ENCODE peak calls at places on chromosome 2, in nine cellular contexts. Q is kidney glomerular epithelial cell; K is activated CD4-positive, CD25-positive, alpha-beta regulatory T cell; P is iris pigment epithelial cell; H is activated naive CD8-positive, alpha-beta T cell treated with anti-CD3 and anti-CD28 coated beads for 36 hours; I is NAMALWA; D is globus pallidus; M is stimulated activated CD4-positive, alpha-beta T cell treated with anti-CD3 and anti-CD28 coated beads, Interleukin-15, amount 100 ng/mL, for 24 hours; C is nephron progenitor cell. Z is an unnamed sample.
A peak's percentile ranks its signal among the peaks of the same experiment; 100 is the strongest.

GRCh38 chr2:172667926-172668325 is 67.7 kb upstream of the RAPGEF4 start:
- DNase-seq in H (no peak), I (no peak), M (no peak), K (no peak), P (no peak), Q (peak; percentile 19), C (no peak), D (no peak), Z (no peak)

GRCh38 chr2:187994464-187995331 is 297.0 kb upstream of the GULP1 start:
- DNase-seq in M (no peak), K (no peak), I (peak; percentile 51), D (peak; percentile 49), P (no peak), Q (peak; percentile 5), C (no peak), H (no peak), Z (peak; percentile 10)

GRCh38 chr2:85648619-85649018 is 19.4 kb downstream of the SFTPB start:
- DNase-seq in P (peak; percentile 75), K (no peak), M (no peak), H (no peak), D (no peak), Q (no peak), C (no peak), I (peak; percentile 65), Z (no peak)

GRCh38 chr2:15845294-15845693 is 95.1 kb upstream of the MYCN start:
- DNase-seq in H (no peak), C (no peak), M (no peak), K (no peak), Q (no peak), I (no peak), D (no peak), P (no peak), Z (no peak)

GRCh38 chr2:240435955-240436625 is 627 bp downstream of the GPC1 start:
- DNase-seq in I (no peak), C (peak; percentile 66), K (no peak), D (no peak), P (peak; percentile 44), M (peak; percentile 47), Q (no peak), H (no peak), Z (no peak)

GRCh38 chr2:192026064-192026715 is 168.5 kb downstream of the TMEFF2 start:
- DNase-seq in D (no peak), I (no peak), Q (no peak), P (peak; percentile 52), M (no peak), C (no peak), K (no peak), H (no peak), Z (no peak)

GRCh38 chr2:72147303-72147970 is at the start of gene CYP26B1:
- DNase-seq in P (no peak), D (no peak), C (peak; percentile 68), I (no peak), Q (no peak), K (no peak), H (no peak), M (peak; percentile 26), Z (no peak)

GRCh38 chr2:84077504-84077903 is 381.6 kb downstream of the SUCLG1 start:
- DNase-seq in Q (no peak), K (no peak), C (peak; percentile 17), P (no peak), D (peak; percentile 37), M (peak; percentile 12), I (peak; percentile 55), H (no peak), Z (no peak)

GRCh38 chr2:118632921-118633320 is 214.5 kb downstream of the EN1 start:
- DNase-seq in D (no peak), C (no peak), P (no peak), I (no peak), Q (no peak), M (no peak), H (no peak), K (no peak), Z (no peak)

GRCh38 chr2:222709191-222709891 is 37.9 kb downstream of the MOGAT1 start:
- DNase-seq in Q (peak; percentile 48), I (no peak), K (no peak), P (peak; percentile 99), M (peak; percentile 6), D (peak; percentile 86), C (peak; percentile 22), H (no peak), Z (no peak)

GRCh38 chr2:150653351-150653750 is 165.9 kb upstream of the RND3 start:
- DNase-seq in I (no peak), M (no peak), C (no peak), H (no peak), Q (no peak), K (no peak), P (peak; percentile 49), D (no peak), Z (no peak)

Z was measured in HFF-Myc.